ENCODE peak calls at places on chromosomes 3 and 15, in ten cellular contexts. P, Y, M, A, O, R, G, N, W and V are unnamed samples. For H3K9me3, the result is how much of the 10 kb centered on the place peaks cover.

GRCh38 chr3:169334994-169335393 is 328.5 kb downstream of the MECOM start:
- DNase-seq in W (no peak), A (no peak), N (peak), P (no peak), Y (no peak), M (no peak), G (no peak), O (no peak), R (no peak), V (no peak)

GRCh38 chr3:185585523-185585861 is 603 bp upstream of the SENP2 start:
- DNase-seq in R (no peak), A (no peak), N (no peak), W (no peak), Y (no peak), M (no peak), G (no peak), O (no peak), P (no peak), V (no peak)

GRCh38 chr3:53382106-53382505 is 34.8 kb upstream of the DCP1A start:
- DNase-seq in W (no peak), R (no peak), M (no peak), Y (no peak), N (peak), O (no peak), P (no peak), A (no peak), G (no peak), V (no peak)

GRCh38 chr3:45583021-45583851 is 11.3 kb upstream of the LIMD1 start:
- DNase-seq in P (no peak), W (no peak), O (peak), M (no peak), G (no peak), Y (peak), R (peak), N (peak), A (no peak), V (no peak)

GRCh38 chr3:61222428-61222827 is 28.8 kb downstream of the FHIT start:
- DNase-seq in W (no peak), G (no peak), N (no peak), A (no peak), P (no peak), O (no peak), Y (no peak), R (no peak), M (no peak), V (no peak)

GRCh38 chr3:123352134-123352554 is 96.7 kb downstream of the ADCY5 start:
- DNase-seq in O (peak), R (no peak), Y (peak), P (no peak), W (no peak), G (no peak), A (no peak), M (no peak), N (no peak), V (no peak)

GRCh38 chr3:161272524-161272923 is 51.4 kb downstream of the NMD3 start:
- DNase-seq in A (no peak), O (no peak), P (no peak), R (no peak), Y (no peak), W (no peak), N (no peak), G (no peak), M (no peak), V (no peak)

GRCh38 chr15:59060348-59060747 is 44.6 kb upstream of the CCNB2 start:
- DNase-seq in O (no peak), P (no peak), N (no peak), G (no peak), W (no peak), R (no peak), A (no peak), Y (no peak), M (no peak), V (no peak)

GRCh38 chr15:88911766-88912118 is 1.4 kb downstream of the MFGE8 start:
- DNase-seq in P (no peak), Y (peak), W (no peak), A (no peak), N (no peak), M (no peak), O (peak), G (no peak), R (peak), V (no peak)

GRCh38 chr3:8607285-8608040 is 37.1 kb downstream of the SSUH2 start:
- DNase-seq in M (peak), A (no peak), W (no peak), Y (peak), R (peak), G (no peak), N (peak), O (peak), P (no peak), V (no peak)

GRCh38 chr3:141447391-141447790 is 39.4 kb upstream of the RASA2 start:
- DNase-seq in M (no peak), O (no peak), N (no peak), G (no peak), R (no peak), A (no peak), W (no peak), P (no peak), Y (no peak), V (no peak)

GRCh38 chr15:73845507-73845906 is 27.9 kb upstream of the TBC1D21 start:
- DNase-seq in A (no peak), P (no peak), N (no peak), O (no peak), Y (no peak), G (no peak), W (no peak), M (no peak), R (no peak), V (no peak)

GRCh38 chr15:90873998-90874605 is 5.7 kb downstream of the FURIN start:
- DNase-seq in N (no peak), G (no peak), P (no peak), A (no peak), Y (no peak), W (no peak), R (no peak), M (no peak), O (no peak), V (no peak)

GRCh38 chr3:9553021-9553948 is at the start of gene LHFPL4:
- DNase-seq in R (no peak), Y (no peak), W (no peak), G (no peak), N (no peak), O (no peak), P (no peak), A (no peak), M (no peak), V (no peak)

GRCh38 chr3:72973031-72973723 is 23.4 kb upstream of the PPP4R2 start:
- DNase-seq in N (no peak), R (no peak), G (no peak), O (no peak), A (no peak), P (no peak), W (no peak), M (no peak), Y (no peak), V (no peak)

GRCh38 chr3:153880493-153880892 is 240.7 kb upstream of the ARHGEF26 start:
- DNase-seq in R (no peak), W (no peak), N (no peak), M (no peak), P (no peak), O (no peak), A (no peak), G (no peak), Y (no peak), V (no peak)

GRCh38 chr3:54670269-54671000 is 257.4 kb downstream of the LRTM1 start:
- DNase-seq in M (no peak), Y (no peak), R (no peak), G (no peak), O (no peak), W (no peak), A (no peak), N (no peak), P (no peak), V (no peak)

GRCh38 chr3:46484911-46485696 is 12.7 kb upstream of the RTP3 start:
- DNase-seq in A (no peak), G (no peak), N (no peak), O (no peak), M (no peak), W (no peak), R (no peak), P (no peak), Y (no peak), V (no peak)

GRCh38 chr3:3551976-3552375 is 247.3 kb upstream of the LRRN1 start:
- DNase-seq in R (no peak), W (no peak), G (no peak), Y (no peak), N (peak), M (no peak), P (no peak), A (no peak), O (no peak), V (no peak)
- H3K9me3 ChIP-seq in R (under half), W (under half), G (under half), Y (under half), N (under half), M (under half), P (under half), A (under half), O (under half), V (under half)

DNA sequence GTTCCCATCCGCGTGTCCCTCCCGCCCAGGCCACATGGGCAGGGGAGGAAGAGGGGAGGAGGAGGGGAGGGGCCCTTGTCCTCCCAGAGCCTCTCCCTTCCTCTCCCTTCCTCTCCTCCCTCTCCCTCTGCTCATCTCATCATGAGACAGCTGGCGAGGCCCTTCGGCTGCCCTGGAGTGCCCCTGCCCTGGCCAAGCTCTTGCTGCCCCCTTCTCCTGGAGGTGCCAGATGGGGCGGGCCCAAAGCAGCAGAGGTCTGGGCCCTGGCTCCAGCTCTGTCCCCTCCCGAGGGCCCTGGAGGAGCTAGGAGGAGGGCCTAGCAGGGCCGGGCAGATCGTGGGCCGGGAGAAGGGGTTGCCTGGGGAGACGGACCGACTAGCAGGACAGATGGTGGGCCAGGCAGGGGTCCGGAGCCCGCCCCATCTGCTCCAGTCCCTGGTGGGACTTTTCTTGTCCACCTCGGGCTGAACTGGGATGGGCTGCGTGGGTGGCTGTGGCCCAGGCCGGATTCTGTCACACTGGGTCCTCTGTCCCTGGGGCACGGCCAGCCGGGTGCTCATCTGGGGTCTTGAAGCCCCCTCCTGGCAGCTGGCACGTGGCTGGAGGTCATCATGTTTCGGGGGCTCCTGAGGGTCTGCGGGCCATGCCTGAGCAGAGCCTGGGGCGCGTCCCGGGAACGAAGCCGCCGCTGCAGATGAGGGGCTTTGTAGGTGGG is 183.4 kb downstream of the GOLGA6L6 start:
- DNase-seq in G (no peak), N (no peak), R (no peak), A (no peak), M (no peak), P (no peak), W (no peak), O (no peak), Y (peak), V (no peak)
- H3K9me3 ChIP-seq in G (under half), N (under half), R (under half), A (under half), M (half or more), P (under half), W (under half), O (under half), Y (under half), V (under half)

GRCh38 chr3:191068946-191069813 is 129.9 kb upstream of the OSTN start:
- DNase-seq in P (no peak), W (no peak), A (no peak), N (no peak), Y (no peak), G (no peak), O (no peak), R (no peak), M (no peak), V (no peak)

GRCh38 chr3:191070201-191070600 is 128.8 kb upstream of the OSTN start:
- DNase-seq in A (no peak), O (no peak), W (no peak), P (no peak), G (no peak), Y (no peak), N (peak), M (no peak), R (no peak), V (no peak)

GRCh38 chr3:191076903-191077552 is 122.0 kb upstream of the OSTN start:
- DNase-seq in M (no peak), W (no peak), R (no peak), P (no peak), G (no peak), O (no peak), N (no peak), A (no peak), Y (no peak), V (no peak)

GRCh38 chr3:191070762-191071365 is 128.2 kb upstream of the OSTN start:
- DNase-seq in P (no peak), N (peak), O (no peak), Y (no peak), M (no peak), G (no peak), R (no peak), A (no peak), W (no peak), V (no peak)

GRCh38 chr3:191074511-191074910 is 124.5 kb upstream of the OSTN start:
- DNase-seq in M (no peak), P (no peak), A (no peak), W (no peak), N (no peak), G (no peak), O (no peak), R (no peak), Y (no peak), V (no peak)
- H3K9me3 ChIP-seq in M (under half), P (under half), A (under half), W (under half), N (under half), G (under half), O (under half), R (under half), Y (under half), V (under half)

DNA sequence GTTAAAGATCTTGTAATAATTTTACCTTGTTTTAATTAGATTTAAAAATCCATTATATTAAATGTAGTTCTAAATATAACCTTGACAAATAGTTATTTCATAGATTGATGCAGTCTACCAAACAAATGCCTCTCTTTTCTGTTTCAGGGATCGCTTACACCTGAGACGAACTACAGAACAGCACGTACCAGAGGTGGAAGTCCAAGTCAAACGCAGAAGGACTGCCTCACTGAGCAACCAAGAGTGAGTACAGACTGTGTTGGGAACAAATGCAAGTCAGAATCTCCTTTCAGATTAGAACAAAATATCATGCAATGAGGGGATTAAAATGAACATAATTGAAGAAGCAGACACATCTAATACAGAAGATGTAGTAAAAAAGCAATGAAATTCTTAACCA is 7.2 kb downstream of the SNRPN start:
- DNase-seq in R (no peak), G (no peak), O (no peak), W (no peak), A (no peak), N (no peak), M (no peak), P (no peak), Y (no peak), V (no peak)
- H3K9me3 ChIP-seq in R (under half), G (under half), O (half or more), W (under half), A (half or more), N (under half), M (under half), P (under half), Y (under half), V (under half)

GRCh38 chr15:25053000-25053815 is 98.4 kb downstream of the SNRPN start:
- DNase-seq in R (peak), A (no peak), W (no peak), P (no peak), N (no peak), M (no peak), Y (no peak), G (no peak), O (no peak), V (no peak)
- H3K9me3 ChIP-seq in R (under half), A (half or more), W (under half), P (half or more), N (under half), M (half or more), Y (half or more), G (under half), O (half or more), V (half or more)

GRCh38 chr3:7328339-7328738 is 467.4 kb downstream of the GRM7 start:
- DNase-seq in W (no peak), O (no peak), R (no peak), N (no peak), P (no peak), A (no peak), M (no peak), Y (no peak), G (no peak), V (no peak)

GRCh38 chr3:7333125-7333524 is 472.2 kb downstream of the GRM7 start:
- DNase-seq in Y (no peak), M (no peak), N (no peak), W (no peak), R (no peak), A (no peak), O (no peak), P (no peak), G (no peak), V (no peak)

DNA sequence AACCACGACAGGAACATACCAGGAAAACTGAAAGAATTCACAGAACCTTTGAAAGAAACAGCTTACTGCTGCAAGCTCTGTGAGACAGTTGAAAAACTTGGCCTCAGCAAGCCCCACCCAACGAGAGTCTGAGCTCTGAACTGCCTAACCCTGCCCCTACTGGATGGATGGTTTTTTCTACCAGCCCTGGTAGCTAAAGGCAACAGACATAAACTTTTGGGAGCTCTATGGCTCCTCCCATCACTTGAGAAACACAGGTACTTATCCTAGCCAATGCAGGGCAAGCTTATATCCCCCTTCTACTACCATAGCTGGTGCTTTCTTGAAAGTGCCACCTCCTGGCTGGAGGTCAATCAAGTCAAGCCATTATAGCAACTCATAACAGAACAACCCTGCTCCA is 471.8 kb downstream of the GRM7 start:
- DNase-seq in A (no peak), O (no peak), P (no peak), M (no peak), Y (no peak), W (no peak), G (no peak), N (no peak), R (no peak), V (no peak)
- H3K9me3 ChIP-seq in A (under half), O (under half), P (under half), M (under half), Y (under half), W (under half), G (under half), N (under half), R (under half), V (under half)

GRCh38 chr3:129449279-129450115 is 9.5 kb downstream of the IFT122 start:
- DNase-seq in N (peak), G (no peak), W (no peak), Y (no peak), O (no peak), R (no peak), A (no peak), P (no peak), M (peak), V (no peak)
- H3K9me3 ChIP-seq in N (under half), G (under half), W (under half), Y (under half), O (under half), R (under half), A (under half), P (under half), M (under half), V (under half)

DNA sequence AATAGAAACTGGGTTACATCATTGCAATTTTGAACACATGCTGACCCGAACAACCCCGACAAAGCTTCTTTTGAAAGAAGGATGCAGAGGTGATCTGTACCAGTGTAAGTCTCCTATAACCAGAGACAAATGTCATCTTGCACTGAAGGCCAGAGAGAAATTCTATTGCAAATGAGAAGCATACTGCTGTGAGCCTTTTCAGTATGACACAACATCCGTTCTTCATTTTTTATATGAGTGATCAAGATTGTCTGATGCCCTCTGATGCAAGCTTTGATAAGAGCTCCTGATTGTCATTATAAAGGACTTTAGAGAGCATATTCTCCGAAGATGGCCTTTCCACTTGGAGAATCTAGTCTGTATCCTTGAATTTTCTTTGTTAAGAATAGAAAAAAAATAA is 36.9 kb downstream of the PCOLCE2 start:
- DNase-seq in O (no peak), A (no peak), Y (no peak), R (no peak), W (no peak), M (peak), N (no peak), G (no peak), P (no peak), V (no peak)
- H3K9me3 ChIP-seq in O (under half), A (under half), Y (under half), R (under half), W (under half), M (under half), N (under half), G (under half), P (under half), V (under half)

GRCh38 chr3:25252291-25252690 is 175.8 kb upstream of the RARB start:
- DNase-seq in W (no peak), A (no peak), R (no peak), P (no peak), N (no peak), O (no peak), M (no peak), G (no peak), Y (no peak), V (no peak)

GRCh38 chr3:25246921-25247320 is 181.1 kb upstream of the RARB start:
- DNase-seq in P (no peak), N (no peak), R (no peak), O (no peak), G (no peak), A (no peak), Y (no peak), M (peak), W (no peak), V (no peak)
- H3K9me3 ChIP-seq in P (under half), N (under half), R (under half), O (half or more), G (under half), A (under half), Y (half or more), M (under half), W (under half), V (under half)